ENCODE peak calls at places on chromosomes 11 and 22, in four cellular contexts. I is nucleus accumbens; G is stimulated activated CD4-positive, alpha-beta T cell treated with anti-CD3 and anti-CD28 coated beads, Interleukin-4, amount 100 ng/mL, for 1 hour; R is HT1080. F is an unnamed sample.

GRCh38 chr11:17333799-17334586 is 17.6 kb upstream of the NCR3LG1 start:
- DNase-seq in I (no peak), G (no peak), R (no peak), F (no peak)

GRCh38 chr11:45412521-45412920 is 126.4 kb upstream of the SYT13 start:
- DNase-seq in G (no peak), R (no peak), I (no peak), F (no peak)

GRCh38 chr11:111696556-111696955 is 69.6 kb downstream of the PPP2R1B start:
- DNase-seq in I (no peak), R (peak; percentile 5), G (no peak), F (peak; percentile 9)

GRCh38 chr22:37345863-37346514 is 63.7 kb downstream of the CYTH4 start:
- DNase-seq in R (peak; percentile 92), I (no peak), G (no peak), F (peak; percentile 90)

GRCh38 chr11:57751676-57752253 is at the start of gene BTBD18:
- DNase-seq in R (peak; percentile 41), I (no peak), G (no peak), F (peak; percentile 29)

GRCh38 chr22:44191036-44191454 is 10.3 kb downstream of the PARVG start:
- DNase-seq in R (peak; percentile 9), G (peak; percentile 36), I (no peak), F (no peak)

GRCh38 chr11:62496676-62497075 is 49.9 kb downstream of the AHNAK start:
- DNase-seq in R (no peak), G (no peak), I (no peak), F (no peak)

GRCh38 chr11:60957188-60957587 is 5.2 kb upstream of the SLC15A3 start:
- DNase-seq in I (no peak), R (peak; percentile 11), G (no peak), F (peak; percentile 61)

GRCh38 chr11:58734681-58735490 is 3.1 kb upstream of the GLYAT start:
- DNase-seq in I (no peak), R (no peak), G (no peak), F (no peak)

F was measured in M059J.